ENCODE peak calls at places on chromosomes 11 and 22, in nine cellular contexts. Q is naive thymus-derived CD4-positive, alpha-beta T cell; S is sigmoid colon; W is neuronal stem cell; M is neural progenitor cell; E is mammary epithelial cell; I is Panc1; D is PC-9; C is PC-3. R is an unnamed sample. For H3K4me1, the result is how much of the 10 kb centered on the place peaks cover.

GRCh38 chr22:28883917-28884753 is 763 bp downstream of the ZNRF3 start:
- DNase-seq in C (peak), E (peak), S (peak), Q (peak), W (peak), I (no peak), M (peak), D (peak), R (peak)

GRCh38 chr22:29797351-29797750 is 30.2 kb downstream of the UQCR10 start:
- DNase-seq in E (no peak), Q (no peak), I (no peak), M (no peak), C (no peak), D (no peak), W (no peak), S (no peak), R (no peak)

GRCh38 chr11:123166095-123166559 is 28.9 kb downstream of the CLMP start:
- DNase-seq in C (peak), M (peak), W (peak), D (no peak), I (no peak), S (peak), E (peak), Q (no peak), R (no peak)

GRCh38 chr11:17609536-17610401 is 62.7 kb downstream of the OTOG start:
- DNase-seq in Q (no peak), I (no peak), M (no peak), C (no peak), S (no peak), D (no peak), E (no peak), W (no peak), R (no peak)

GRCh38 chr11:108224908-108225786 is 2.3 kb downstream of the ATM start:
- DNase-seq in S (no peak), M (no peak), E (no peak), I (no peak), D (no peak), W (no peak), Q (peak), C (no peak), R (no peak)

GRCh38 chr11:85784907-85785306 is 26.0 kb downstream of the SYTL2 start:
- DNase-seq in D (no peak), M (no peak), I (no peak), Q (no peak), S (no peak), C (no peak), W (no peak), E (no peak), R (no peak)

GRCh38 chr22:29309332-29310064 is 3.0 kb downstream of the GAS2L1 start:
- DNase-seq in C (peak), Q (no peak), W (no peak), I (no peak), M (no peak), D (no peak), S (peak), E (no peak), R (peak)

GRCh38 chr11:47413908-47414684 is 5.7 kb downstream of the SLC39A13 start:
- DNase-seq in I (no peak), D (no peak), C (no peak), W (no peak), S (peak), Q (no peak), M (peak), E (no peak), R (no peak)

GRCh38 chr11:130536106-130537040 is 87.9 kb downstream of the ADAMTS15 start:
- DNase-seq in W (no peak), C (peak), I (no peak), M (no peak), D (no peak), S (no peak), E (peak), Q (no peak), R (no peak)

GRCh38 chr22:44422742-44423370 is 75.2 kb downstream of the RTL6 start:
- DNase-seq in Q (no peak), E (no peak), S (peak), C (peak), D (no peak), I (no peak), M (no peak), W (no peak), R (no peak)

GRCh38 chr11:83172551-83172950 is 15.6 kb downstream of the PCF11 start:
- DNase-seq in I (no peak), Q (no peak), W (no peak), M (no peak), S (no peak), E (no peak), C (no peak), D (no peak), R (no peak)

GRCh38 chr11:85182437-85183109 is 444.6 kb downstream of the DLG2 start:
- DNase-seq in C (peak), M (peak), W (peak), D (peak), E (peak), I (no peak), S (no peak), Q (no peak), R (no peak)

GRCh38 chr22:36467946-36468345 is 13.5 kb downstream of the TXN2 start:
- DNase-seq in Q (no peak), I (no peak), D (peak), W (no peak), E (peak), M (no peak), C (peak), S (no peak), R (no peak)

GRCh38 chr22:35397095-35397904 is 2.6 kb upstream of the MCM5 start:
- DNase-seq in S (no peak), E (no peak), I (no peak), C (no peak), M (no peak), Q (no peak), D (no peak), W (no peak), R (peak)

GRCh38 chr22:39956932-39957664 is 3.1 kb upstream of the TMA7B start:
- DNase-seq in C (no peak), S (no peak), D (no peak), E (no peak), M (no peak), Q (no peak), W (no peak), I (no peak), R (no peak)

DNA sequence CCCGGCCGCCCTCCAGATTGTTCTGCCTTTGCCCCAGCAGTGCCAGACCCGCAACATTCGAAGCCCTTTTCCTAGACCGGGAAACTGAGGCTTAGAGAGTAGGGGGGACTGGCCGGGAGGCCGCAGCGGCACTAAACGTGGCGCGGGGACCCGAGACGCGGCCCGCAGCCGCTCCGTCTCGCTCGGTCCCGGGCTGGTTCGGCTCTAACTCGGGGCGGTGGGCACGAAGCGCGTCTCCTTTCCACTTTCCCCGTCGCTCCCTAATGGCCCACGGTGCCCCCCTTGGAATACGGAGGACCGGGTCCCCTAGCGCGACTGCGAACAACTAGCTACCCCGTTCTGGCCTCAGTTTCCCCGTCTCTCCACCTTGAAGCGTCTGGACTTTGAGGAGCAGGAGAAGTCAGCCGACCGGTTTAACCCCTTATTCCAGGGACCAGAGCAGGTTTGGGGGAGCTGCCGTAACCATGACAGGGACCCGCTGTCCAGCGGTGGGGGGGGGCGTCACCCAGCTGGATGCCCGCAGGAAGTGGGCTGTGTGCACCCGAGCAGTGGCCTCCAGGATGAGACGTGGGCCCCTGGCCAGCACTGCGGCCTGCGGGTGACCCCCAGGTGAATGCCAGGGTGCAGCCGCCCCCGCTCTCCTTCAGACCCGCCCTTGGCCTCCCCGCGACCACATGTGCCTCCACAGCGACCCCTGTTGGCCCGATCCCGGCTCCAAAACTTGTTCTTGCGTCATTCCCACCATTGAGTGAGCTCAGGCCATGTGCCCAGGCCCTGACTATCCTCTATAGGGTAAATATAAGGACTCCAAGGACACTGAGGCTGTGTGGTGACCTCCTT is 1.1 kb downstream of the CDC42EP1 start:
- DNase-seq in M (peak), D (peak), S (peak), I (no peak), W (peak), Q (peak), C (peak), E (peak), R (peak)
- H3K4me1 ChIP-seq in M (under half), D (half or more), S (half or more), I (under half), W (under half), Q (under half), C (under half), E (under half), R (under half)

DNA sequence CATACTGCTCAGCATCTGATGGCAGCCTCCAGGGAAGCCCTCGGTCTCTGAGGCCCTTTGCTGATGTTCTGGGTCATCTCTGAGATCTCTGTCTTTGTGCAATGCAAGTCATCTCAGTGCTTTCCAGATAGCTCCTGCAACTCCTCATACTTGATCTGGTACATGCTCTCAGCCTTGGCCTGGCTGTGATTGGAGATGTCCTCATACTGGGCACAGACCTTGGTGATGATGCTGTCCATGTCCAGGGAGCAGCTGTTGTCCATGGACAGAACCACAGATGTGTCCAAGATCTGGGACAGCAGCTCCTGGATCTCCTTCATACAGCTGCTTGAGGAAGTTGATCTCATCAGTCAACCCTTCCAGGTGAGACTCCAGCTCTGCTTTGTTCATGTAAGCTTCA is 69.1 kb downstream of the SIK2 start:
- DNase-seq in E (no peak), C (no peak), W (no peak), M (no peak), Q (no peak), S (no peak), I (no peak), D (no peak), R (no peak)
- H3K27ac ChIP-seq in E (no peak), C (no peak), W (no peak), M (no peak), Q (no peak), S (no peak), I (no peak), D (no peak), R (no peak)

GRCh38 chr11:853682-854448 is 11.2 kb downstream of the TSPAN4 start:
- DNase-seq in Q (no peak), C (no peak), M (no peak), I (no peak), E (no peak), S (no peak), D (no peak), W (no peak), R (no peak)

GRCh38 chr11:856397-856796 is 13.7 kb downstream of the TSPAN4 start:
- DNase-seq in E (no peak), W (no peak), M (no peak), D (no peak), C (no peak), Q (no peak), S (no peak), I (no peak), R (no peak)

GRCh38 chr11:854601-855342 is 12.1 kb downstream of the TSPAN4 start:
- DNase-seq in Q (no peak), W (no peak), M (peak), D (no peak), E (no peak), I (no peak), S (no peak), C (no peak), R (no peak)

GRCh38 chr11:855343-855674 is 12.7 kb downstream of the TSPAN4 start:
- DNase-seq in I (no peak), C (no peak), Q (no peak), D (no peak), E (no peak), S (no peak), M (no peak), W (no peak), R (no peak)

GRCh38 chr11:855796-856195 is 13.1 kb downstream of the TSPAN4 start:
- DNase-seq in W (no peak), M (no peak), S (no peak), C (no peak), E (no peak), D (no peak), I (no peak), Q (no peak), R (no peak)
- H3K4me1 ChIP-seq in W (under half), M (under half), S (under half), C (under half), E (under half), D (under half), I (under half), Q (under half), R (under half)

GRCh38 chr11:76131585-76131984 is 74.7 kb downstream of the WNT11 start:
- DNase-seq in W (no peak), E (no peak), D (no peak), M (no peak), S (no peak), I (no peak), Q (no peak), C (no peak), R (no peak)
- H3K27ac ChIP-seq in W (no peak), E (no peak), D (no peak), M (no peak), S (peak), I (no peak), Q (no peak), C (no peak), R (no peak)

DNA sequence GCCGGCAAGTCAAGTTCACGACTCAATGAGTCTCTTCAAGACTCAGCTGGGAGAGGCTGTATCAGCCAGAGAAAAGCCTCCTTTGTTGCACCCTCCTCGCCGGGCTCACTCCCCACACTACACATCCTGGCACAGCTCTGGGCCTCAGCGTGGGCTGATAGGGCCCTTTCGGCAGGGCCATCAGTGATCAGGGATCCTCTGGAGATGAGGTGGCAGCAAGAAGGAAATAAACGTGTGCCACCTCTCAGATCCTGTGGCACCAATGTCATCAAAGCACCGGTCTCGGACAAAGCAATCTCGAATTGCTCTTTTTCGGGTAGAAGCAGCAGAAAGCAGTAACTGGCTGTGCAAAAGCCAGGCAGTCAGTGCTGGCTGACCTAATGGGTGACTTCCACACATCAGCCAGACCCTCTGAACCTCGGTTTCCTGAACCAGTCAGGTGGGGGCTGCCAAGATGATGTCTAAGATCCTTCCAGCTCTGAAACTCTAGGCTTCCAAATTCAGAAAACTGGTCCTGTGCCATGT is 2.1 kb downstream of the EHD1 start:
- DNase-seq in Q (no peak), C (no peak), S (no peak), M (no peak), W (no peak), D (no peak), I (no peak), E (no peak), R (peak)
- H3K4me1 ChIP-seq in Q (half or more), C (under half), S (half or more), M (under half), W (under half), D (under half), I (half or more), E (under half), R (under half)

DNA sequence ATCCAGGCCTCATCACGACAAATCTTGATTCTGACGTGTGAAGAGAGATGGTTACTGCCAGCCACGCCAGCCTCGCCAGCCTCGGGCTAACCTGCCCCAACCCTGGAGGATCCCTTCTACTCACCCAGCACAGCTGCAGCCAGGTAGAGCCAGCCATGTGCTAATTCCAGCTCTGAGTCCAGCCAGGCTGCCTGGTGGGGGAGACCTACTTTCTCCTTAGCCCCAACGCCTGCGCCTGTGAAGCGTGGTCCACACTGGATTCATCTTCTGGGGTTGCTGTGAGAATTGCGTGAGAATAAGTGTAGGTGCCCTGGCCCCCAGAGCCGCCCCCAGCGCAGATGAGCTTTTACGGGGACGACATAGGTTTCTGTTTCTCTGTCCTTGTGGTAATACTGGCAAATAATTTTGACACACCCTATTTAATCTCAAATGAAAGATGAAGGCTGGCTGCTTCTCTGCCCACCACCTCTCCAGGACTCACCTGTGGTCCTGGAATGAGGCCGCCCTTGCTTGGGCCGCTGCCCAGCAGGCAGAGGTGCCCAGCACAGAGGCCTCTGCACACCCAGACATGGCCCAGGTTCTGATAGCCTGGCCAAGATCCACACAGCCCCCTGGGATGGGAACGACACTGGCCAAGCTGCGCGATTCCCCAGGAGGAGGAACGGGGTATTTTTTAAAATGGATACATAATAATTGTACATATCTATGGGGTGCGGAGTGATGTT is 528.4 kb downstream of the TBC1D22A start:
- DNase-seq in C (no peak), D (no peak), M (no peak), W (no peak), I (no peak), E (no peak), Q (no peak), S (peak), R (peak)
- H3K27ac ChIP-seq in C (no peak), D (no peak), M (no peak), W (no peak), I (no peak), E (no peak), Q (no peak), S (no peak), R (no peak)

GRCh38 chr11:117958949-117959348 is 27.2 kb upstream of the IL10RA start:
- DNase-seq in E (no peak), W (no peak), I (no peak), M (no peak), S (no peak), Q (no peak), C (no peak), D (no peak), R (no peak)

GRCh38 chr11:117949062-117949461 is 19.9 kb upstream of the TMPRSS13 start:
- DNase-seq in Q (no peak), E (no peak), I (no peak), C (no peak), S (no peak), D (no peak), W (no peak), M (no peak), R (no peak)

GRCh38 chr11:117950999-117951961 is 22.1 kb upstream of the TMPRSS13 start:
- DNase-seq in M (no peak), D (no peak), Q (peak), I (no peak), W (no peak), C (no peak), E (no peak), S (no peak), R (no peak)

GRCh38 chr11:117950320-117950719 is 21.1 kb upstream of the TMPRSS13 start:
- DNase-seq in I (no peak), S (no peak), E (no peak), Q (peak), W (no peak), D (no peak), C (peak), M (no peak), R (no peak)

DNA sequence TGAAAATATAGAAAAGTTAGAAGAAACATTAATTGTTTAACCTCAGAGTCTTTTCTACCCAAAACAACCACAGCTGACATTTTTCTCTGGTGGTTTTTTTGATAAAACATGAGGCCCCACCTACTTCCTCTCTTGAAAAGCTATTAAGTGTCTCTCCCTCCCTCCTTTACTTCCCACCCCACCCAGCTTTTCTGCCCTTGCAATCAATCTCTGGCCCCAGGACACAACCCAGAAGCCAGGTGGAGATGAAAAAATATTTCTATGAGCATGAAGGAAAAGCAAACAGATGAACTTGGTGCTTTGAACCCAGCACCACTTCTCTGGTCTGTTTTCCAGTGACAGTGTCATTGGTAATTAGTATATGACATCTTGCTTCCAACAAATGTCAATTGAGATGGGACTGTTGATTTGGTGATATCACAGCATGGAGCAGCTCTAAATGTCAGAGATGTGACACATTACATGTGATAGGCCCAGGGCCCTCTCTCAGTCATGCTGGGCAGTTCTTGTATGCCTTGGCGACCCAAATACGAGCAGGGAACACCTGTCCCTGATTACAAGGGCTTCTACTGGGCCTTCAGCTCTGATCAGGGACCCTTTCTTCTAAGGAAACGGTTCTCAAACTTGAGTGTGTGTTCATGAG is 23.9 kb upstream of the TMPRSS13 start:
- DNase-seq in C (no peak), D (no peak), M (no peak), W (no peak), Q (peak), S (no peak), E (no peak), I (no peak), R (no peak)
- H3K4me1 ChIP-seq in C (under half), D (under half), M (under half), W (under half), Q (half or more), S (under half), E (under half), I (under half), R (under half)

GRCh38 chr11:96342131-96342970 is 644 bp downstream of the MAML2 start:
- DNase-seq in E (no peak), S (no peak), I (no peak), W (peak), Q (no peak), M (peak), D (peak), C (peak), R (no peak)
- H3K27ac ChIP-seq in E (peak), S (peak), I (peak), W (peak), Q (peak), M (peak), D (peak), C (peak), R (peak)